ENCODE peak calls at places on chromosome 9, in eight cellular contexts. E is astrocyte of the cerebellum, I is skeletal muscle cell, M is GM12865, A is mesenchymal stem cell, C is AG09309, Q is epithelial cell of esophagus, H is IMR-90. S is an unnamed sample.

GRCh38 chr9:103430469-103430868 is 435.3 kb downstream of the CYLC2 start:
- DNase-seq in H (no peak), Q (no peak), E (no peak), I (no peak), C (no peak), A (no peak), M (no peak), S (no peak)

GRCh38 chr9:78091736-78092135 is 60.1 kb upstream of the GNAQ start:
- DNase-seq in E (no peak), I (no peak), C (no peak), A (no peak), H (no peak), M (no peak), Q (no peak), S (no peak)

GRCh38 chr9:33113799-33114547 is 37.5 kb upstream of the SMU1 start:
- DNase-seq in C (no peak), Q (no peak), A (no peak), I (no peak), E (no peak), M (no peak), H (no peak), S (no peak)

GRCh38 chr9:75027187-75028107 is 646 bp downstream of the CARNMT1 start:
- DNase-seq in H (peak; percentile 45), E (no peak), C (no peak), I (no peak), M (peak; percentile 78), A (peak; percentile 53), Q (peak; percentile 37), S (peak; percentile 23)

GRCh38 chr9:118674942-118675341 is 694.3 kb downstream of the BRINP1 start:
- DNase-seq in M (no peak), C (no peak), E (no peak), Q (no peak), A (no peak), I (no peak), H (no peak), S (no peak)

GRCh38 chr9:7174301-7174700 is 416.5 kb downstream of the KDM4C start:
- DNase-seq in H (no peak), I (no peak), M (no peak), C (no peak), Q (no peak), A (no peak), E (no peak), S (no peak)

GRCh38 chr9:136943291-136944093 is 1.0 kb downstream of the FBXW5 start:
- DNase-seq in Q (peak; percentile 42), E (no peak), A (no peak), M (peak; percentile 63), I (no peak), C (no peak), H (no peak), S (no peak)

GRCh38 chr9:81804306-81804705 is 115.0 kb upstream of the TLE1 start:
- DNase-seq in I (no peak), E (no peak), A (no peak), M (no peak), H (peak; percentile 57), C (no peak), Q (no peak), S (no peak)

GRCh38 chr9:111481885-111482636 is 2.1 kb downstream of the ECPAS start:
- DNase-seq in C (peak; percentile 35), Q (peak; percentile 47), I (peak; percentile 40), H (peak; percentile 63), A (peak; percentile 81), E (no peak), M (no peak), S (no peak)

GRCh38 chr9:15999422-16000339 is 446.8 kb downstream of the CCDC171 start:
- DNase-seq in I (peak; percentile 98), Q (peak; percentile 87), M (no peak), C (peak; percentile 79), H (peak; percentile 97), A (peak; percentile 94), E (peak; percentile 61), S (peak; percentile 13)

GRCh38 chr9:83477571-83477970 is 60.6 kb downstream of the FRMD3 start:
- DNase-seq in A (no peak), I (no peak), E (peak; percentile 43), C (no peak), M (no peak), Q (no peak), H (no peak), S (no peak)

GRCh38 chr9:82488702-82489578 is 500.4 kb downstream of the SPATA31D1 start:
- DNase-seq in M (peak; percentile 18), C (peak; percentile 89), I (peak; percentile 70), Q (peak; percentile 76), H (peak; percentile 88), E (peak; percentile 99), A (no peak), S (peak; percentile 87)

GRCh38 chr9:129469188-129469987 is 151.5 kb downstream of the C9orf50 start:
- DNase-seq in H (no peak), M (no peak), C (no peak), Q (no peak), A (no peak), E (no peak), I (no peak), S (no peak)

GRCh38 chr9:135839516-135839915 is 67.8 kb downstream of the CAMSAP1 start:
- DNase-seq in M (no peak), H (no peak), Q (no peak), I (no peak), A (no peak), E (no peak), C (no peak), S (no peak)

GRCh38 chr9:128421474-128422010 is 885 bp downstream of the CERCAM start:
- DNase-seq in I (no peak), E (no peak), M (no peak), Q (no peak), H (no peak), C (peak; percentile 20), A (no peak), S (no peak)

GRCh38 chr9:131406567-131407436 is 12.9 kb downstream of the PRRC2B start:
- DNase-seq in C (no peak), Q (no peak), H (no peak), I (no peak), M (no peak), A (peak; percentile 58), E (no peak), S (no peak)

GRCh38 chr9:131884222-131884621 is 144.3 kb upstream of the RAPGEF1 start:
- DNase-seq in E (no peak), I (no peak), C (no peak), A (no peak), Q (no peak), M (no peak), H (no peak), S (no peak)

GRCh38 chr9:85943757-85944430 is 2.9 kb downstream of the NAA35 start:
- DNase-seq in A (no peak), C (no peak), Q (no peak), E (no peak), H (no peak), M (no peak), I (no peak), S (no peak)
- H3K4me3 ChIP-seq in A (no peak overlapping the region), C (no peak overlapping the region), Q (no peak overlapping the region), E (no peak overlapping the region), H (no peak overlapping the region), M (no peak overlapping the region), I (no peak overlapping the region), S (no peak overlapping the region)

DNA sequence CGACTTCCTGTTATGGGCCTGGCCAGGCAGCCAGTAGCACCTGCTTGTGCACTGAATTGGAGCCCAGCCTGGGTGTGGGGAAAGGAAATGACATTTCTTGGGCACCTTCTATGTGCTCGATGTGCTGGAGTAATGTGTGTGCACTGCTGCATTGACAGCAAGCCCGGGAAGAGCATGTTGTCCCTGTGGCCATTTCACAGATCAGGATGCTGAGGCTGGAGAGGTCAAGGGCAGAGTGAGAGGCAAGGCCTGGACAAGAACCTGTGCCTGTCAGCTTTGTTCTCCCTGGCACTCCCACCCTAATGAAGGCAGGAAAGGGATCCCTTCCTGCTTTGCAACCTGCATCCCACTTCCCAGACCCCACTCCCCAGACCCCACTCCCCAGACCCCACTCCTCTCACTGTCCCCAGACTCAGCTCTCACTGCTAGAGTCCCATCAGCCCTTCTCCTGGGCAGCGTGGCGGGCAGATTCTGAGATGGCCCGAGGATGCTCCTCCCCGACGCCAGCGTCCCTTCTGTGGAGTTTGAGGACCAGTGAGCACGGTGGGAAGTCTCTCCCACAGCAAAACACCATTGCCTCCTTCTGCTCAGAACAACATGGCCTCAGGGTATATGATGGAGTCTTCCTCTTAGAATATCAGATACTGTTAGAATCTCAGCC is 49.6 kb downstream of the BARX1 start:
- DNase-seq in A (no peak), E (no peak), M (no peak), I (no peak), C (no peak), H (no peak), Q (no peak), S (no peak)
- H3K4me3 ChIP-seq in A (no peak overlapping the region), E (no peak overlapping the region), M (no peak overlapping the region), I (no peak overlapping the region), C (no peak overlapping the region), H (no peak overlapping the region), Q (no peak overlapping the region), S (no peak overlapping the region)

GRCh38 chr9:134375011-134375390 is 48.7 kb downstream of the RXRA start:
- DNase-seq in A (peak; percentile 28), I (no peak), M (no peak), H (no peak), C (no peak), Q (no peak), E (no peak), S (no peak)

GRCh38 chr9:134374301-134375010 is 48.2 kb downstream of the RXRA start:
- DNase-seq in A (no peak), E (no peak), I (no peak), M (no peak), C (no peak), Q (no peak), H (no peak), S (no peak)

GRCh38 chr9:134377143-134377484 is 50.9 kb downstream of the RXRA start:
- DNase-seq in E (no peak), H (no peak), M (no peak), C (no peak), I (no peak), A (no peak), Q (no peak), S (no peak)

GRCh38 chr9:134376386-134377142 is 50.3 kb downstream of the RXRA start:
- DNase-seq in I (no peak), H (no peak), C (no peak), E (no peak), A (no peak), Q (no peak), M (no peak), S (no peak)

GRCh38 chr9:134375430-134376385 is 49.5 kb downstream of the RXRA start:
- DNase-seq in Q (no peak), A (peak; percentile 27), H (no peak), M (no peak), C (no peak), I (no peak), E (peak; percentile 49), S (no peak)
- H3K4me3 ChIP-seq in Q (no peak overlapping the region), A (no peak overlapping the region), H (no peak overlapping the region), M (no peak overlapping the region), C (no peak overlapping the region), I (no peak overlapping the region), E (no peak overlapping the region), S (no peak overlapping the region)

DNA sequence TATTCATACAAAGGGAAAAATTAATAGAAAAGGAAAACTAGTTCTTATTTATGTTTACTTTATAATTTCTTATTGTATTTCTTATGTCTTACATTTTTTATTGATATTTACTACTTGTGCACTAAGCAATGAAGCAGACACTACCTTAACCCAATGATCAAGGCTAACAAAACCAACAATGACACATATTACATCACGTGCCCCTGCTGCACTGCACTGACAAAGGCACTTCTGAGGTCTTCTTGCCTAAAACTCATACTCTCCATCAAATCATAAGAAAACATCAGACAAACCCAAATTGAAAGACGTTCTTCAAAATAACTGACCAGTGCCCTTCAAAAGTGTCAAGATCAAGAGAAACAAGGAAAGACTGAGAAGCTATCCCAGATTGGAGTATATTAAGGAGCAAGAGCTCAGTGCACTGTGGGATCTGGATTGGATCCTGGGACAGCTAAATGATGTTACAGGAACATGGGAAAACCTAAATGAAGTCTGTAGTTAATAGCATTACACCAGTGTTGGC is 230.9 kb downstream of the AUH start:
- DNase-seq in H (peak; percentile 39), Q (peak; percentile 29), A (no peak), M (no peak), C (no peak), E (no peak), I (no peak), S (no peak)
- H3K4me3 ChIP-seq in H (no peak overlapping the region), Q (no peak overlapping the region), A (no peak overlapping the region), M (no peak overlapping the region), C (no peak overlapping the region), E (no peak overlapping the region), I (no peak overlapping the region), S (no peak overlapping the region)

S was measured in retinal pigment epithelial cell.